ENCODE peak calls at places on chromosomes 3 and 15, in ten cellular contexts. H, B, Z, P, Y, O, J, A, S and D are unnamed samples.

GRCh38 chr3:158659454-158660237 is 12.8 kb downstream of the LXN start:
- DNase-seq in H (peak; percentile 66), B (peak; percentile 43), Z (peak; percentile 68), P (peak; percentile 51), Y (no peak), O (peak; percentile 45), J (peak; percentile 77), A (peak; percentile 39), S (no peak), D (peak; percentile 56)

GRCh38 chr3:13580256-13581023 is 31.5 kb downstream of the FBLN2 start:
- DNase-seq in H (peak; percentile 40), B (no peak), Z (no peak), P (no peak), Y (no peak), O (peak; percentile 19), J (no peak), A (peak; percentile 91), S (no peak), D (no peak)

GRCh38 chr3:44058022-44058867 is 183.4 kb upstream of the TOPAZ1 start:
- DNase-seq in H (no peak), B (no peak), Z (peak; percentile 8), P (peak; percentile 78), Y (no peak), O (no peak), J (peak; percentile 79), A (no peak), S (peak; percentile 65), D (peak; percentile 43)

GRCh38 chr3:183357564-183358079 is 70.8 kb downstream of the MCF2L2 start:
- DNase-seq in H (no peak), B (no peak), Z (no peak), P (no peak), Y (no peak), O (no peak), J (no peak), A (no peak), S (no peak), D (no peak)

GRCh38 chr15:94174399-94174802 is 57.0 kb upstream of the MCTP2 start:
- DNase-seq in H (no peak), B (no peak), Z (no peak), P (peak; percentile 25), Y (no peak), O (no peak), J (peak; percentile 78), A (no peak), S (no peak), D (peak; percentile 24)

GRCh38 chr3:39288300-39288808 is 8.5 kb upstream of the CX3CR1 start:
- DNase-seq in H (peak; percentile 81), B (peak; percentile 85), Z (peak; percentile 97), P (peak; percentile 98), Y (peak; percentile 91), O (peak; percentile 74), J (peak; percentile 67), A (peak; percentile 74), S (peak; percentile 85), D (peak; percentile 72)

GRCh38 chr3:73029321-73029796 is 32.1 kb upstream of the EBLN2 start:
- DNase-seq in H (no peak), B (no peak), Z (no peak), P (no peak), Y (no peak), O (peak; percentile 53), J (peak; percentile 73), A (peak; percentile 77), S (no peak), D (peak; percentile 65)

GRCh38 chr15:73677146-73677607 is 7.0 kb upstream of the CD276 start:
- DNase-seq in H (peak; percentile 85), B (peak; percentile 77), Z (peak; percentile 89), P (peak; percentile 50), Y (no peak), O (peak; percentile 65), J (peak; percentile 63), A (peak; percentile 46), S (peak; percentile 68), D (peak; percentile 70)

GRCh38 chr3:14123308-14124222 is 1.1 kb downstream of the CHCHD4 start:
- DNase-seq in H (no peak), B (no peak), Z (peak; percentile 15), P (peak; percentile 36), Y (no peak), O (no peak), J (no peak), A (no peak), S (no peak), D (no peak)

GRCh38 chr3:39454818-39455217 is 12.7 kb upstream of the MOBP start:
- DNase-seq in H (no peak), B (no peak), Z (no peak), P (no peak), Y (no peak), O (no peak), J (no peak), A (no peak), S (no peak), D (no peak)

GRCh38 chr3:138625707-138626365 is 17.3 kb downstream of the FAIM start:
- DNase-seq in H (no peak), B (no peak), Z (no peak), P (no peak), Y (no peak), O (no peak), J (peak; percentile 38), A (peak; percentile 50), S (no peak), D (no peak)

GRCh38 chr15:42490246-42490742 is 647 bp downstream of the ZNF106 start:
- DNase-seq in H (no peak), B (no peak), Z (no peak), P (peak; percentile 31), Y (no peak), O (no peak), J (peak; percentile 29), A (no peak), S (no peak), D (no peak)

DNA sequence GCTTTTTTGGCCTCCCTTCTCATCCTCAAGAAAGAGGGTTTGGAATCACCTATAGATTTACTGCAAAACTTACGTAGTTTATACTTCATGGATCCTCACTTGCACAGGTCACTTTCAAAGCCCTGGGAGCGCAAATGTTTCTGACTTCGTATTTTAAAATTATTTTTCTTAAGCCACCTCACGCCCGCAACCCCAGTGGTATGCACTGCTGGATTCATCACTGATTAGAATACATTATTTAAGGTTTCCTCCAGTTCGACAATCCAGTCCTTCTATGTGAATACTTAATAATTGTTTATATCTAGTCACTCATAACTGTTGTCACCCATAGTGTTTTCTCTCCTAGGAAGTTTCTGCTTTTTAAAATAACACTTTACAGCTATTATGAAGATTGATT is 339.9 kb downstream of the CHL1 start:
- DNase-seq in H (no peak), B (no peak), Z (no peak), P (no peak), Y (no peak), O (no peak), J (no peak), A (no peak), S (no peak), D (no peak)
- H3K4me3 ChIP-seq in H (peak overlapping the region; percentile 42), B (peak overlapping the region; percentile 34), Z (peak overlapping the region; percentile 61), P (no peak overlapping the region), Y (no peak overlapping the region), O (no peak overlapping the region), J (peak overlapping the region; percentile 33), A (no peak overlapping the region), S (no peak overlapping the region), D (peak overlapping the region; percentile 33)

GRCh38 chr3:9765865-9766264 is 3.9 kb downstream of the CAMK1 start:
- DNase-seq in H (no peak), B (no peak), Z (peak; percentile 25), P (no peak), Y (no peak), O (no peak), J (no peak), A (no peak), S (no peak), D (no peak)

GRCh38 chr3:9760779-9761505 is 8.8 kb downstream of the CAMK1 start:
- DNase-seq in H (no peak), B (no peak), Z (no peak), P (no peak), Y (no peak), O (no peak), J (no peak), A (no peak), S (no peak), D (no peak)

GRCh38 chr3:9761919-9762318 is 7.8 kb downstream of the CAMK1 start:
- DNase-seq in H (no peak), B (no peak), Z (no peak), P (no peak), Y (no peak), O (no peak), J (no peak), A (no peak), S (no peak), D (no peak)

GRCh38 chr3:9767418-9767817 is 2.3 kb downstream of the CAMK1 start:
- DNase-seq in H (no peak), B (no peak), Z (no peak), P (no peak), Y (no peak), O (no peak), J (no peak), A (no peak), S (no peak), D (no peak)

DNA sequence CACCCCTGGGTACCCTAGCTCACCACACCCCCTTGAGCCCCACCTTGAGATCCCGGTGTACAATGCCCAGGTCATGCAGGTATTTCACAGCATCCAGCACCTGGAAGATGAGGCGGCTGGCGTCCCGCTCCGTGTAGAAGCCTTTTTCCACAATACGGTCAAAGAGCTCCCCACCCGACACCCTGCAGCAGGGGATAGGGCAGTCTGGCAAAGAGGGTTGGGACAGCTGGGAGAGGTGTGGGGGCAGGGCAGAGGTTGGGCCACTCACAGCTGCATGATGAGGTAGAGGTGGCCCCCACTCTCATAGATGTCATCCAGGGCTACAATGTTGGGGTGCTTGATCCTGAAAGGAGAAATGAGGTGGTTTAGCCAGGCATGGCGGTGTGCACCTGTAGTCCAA is 6.9 kb downstream of the CAMK1 start:
- DNase-seq in H (no peak), B (no peak), Z (no peak), P (no peak), Y (no peak), O (no peak), J (no peak), A (no peak), S (no peak), D (no peak)
- H3K4me3 ChIP-seq in H (no peak overlapping the region), B (no peak overlapping the region), Z (no peak overlapping the region), P (no peak overlapping the region), Y (no peak overlapping the region), O (no peak overlapping the region), J (no peak overlapping the region), A (no peak overlapping the region), S (no peak overlapping the region), D (no peak overlapping the region)

GRCh38 chr3:33424606-33425453 is 15.4 kb downstream of the UBP1 start:
- DNase-seq in H (no peak), B (no peak), Z (no peak), P (no peak), Y (no peak), O (no peak), J (no peak), A (no peak), S (no peak), D (no peak)
- H3K4me3 ChIP-seq in H (no peak overlapping the region), B (no peak overlapping the region), Z (no peak overlapping the region), P (no peak overlapping the region), Y (no peak overlapping the region), O (no peak overlapping the region), J (no peak overlapping the region), A (no peak overlapping the region), S (no peak overlapping the region), D (no peak overlapping the region)

DNA sequence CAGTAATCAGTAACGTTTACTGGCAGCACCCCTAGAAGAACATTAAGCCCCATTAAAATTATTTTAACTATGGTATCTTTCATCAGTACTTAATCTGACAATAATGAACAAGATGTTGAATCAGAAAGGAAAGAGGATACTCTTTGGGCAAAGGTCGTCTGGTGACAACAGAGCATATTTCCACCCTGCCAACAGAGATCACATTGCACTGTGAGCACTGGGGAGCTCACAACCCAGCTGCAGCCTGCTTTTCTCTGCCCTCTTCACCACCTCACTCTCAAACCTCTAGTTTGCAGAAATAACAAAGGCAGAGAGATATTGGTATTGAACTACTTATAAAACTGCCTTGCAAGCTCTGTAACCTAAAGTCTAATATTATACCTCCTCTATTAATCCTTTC is 130.0 kb downstream of the FBN1 start:
- DNase-seq in H (no peak), B (no peak), Z (no peak), P (no peak), Y (no peak), O (no peak), J (no peak), A (no peak), S (no peak), D (no peak)
- H3K4me3 ChIP-seq in H (no peak overlapping the region), B (no peak overlapping the region), Z (no peak overlapping the region), P (no peak overlapping the region), Y (no peak overlapping the region), O (no peak overlapping the region), J (no peak overlapping the region), A (no peak overlapping the region), S (no peak overlapping the region), D (no peak overlapping the region)